ENCODE peak calls at places on chromosomes 2 and 18, in five cellular contexts. One of them, this sample, is unnamed.

GRCh38 chr2:47594656-47595055 is 188.3 kb upstream of the MSH6 start:
- DNase-seq in right atrium auricular region: no peak
- DNase-seq in HCT116: no peak
- DNase-seq in H1: no peak
- DNase-seq in progenitor cell of endocrine pancreas: no peak
- DNase-seq in this sample: no peak

GRCh38 chr18:46040747-46041104 is 31.3 kb downstream of the PSTPIP2 start:
- DNase-seq in H1: no peak
- DNase-seq in progenitor cell of endocrine pancreas: no peak
- DNase-seq in right atrium auricular region: no peak
- DNase-seq in HCT116: no peak
- DNase-seq in this sample: no peak

GRCh38 chr2:116696223-116696622 is 1118.3 kb upstream of the DDX18 start:
- DNase-seq in right atrium auricular region: no peak
- DNase-seq in progenitor cell of endocrine pancreas: no peak
- DNase-seq in H1: no peak
- DNase-seq in HCT116: no peak
- DNase-seq in this sample: no peak

GRCh38 chr2:234991793-234992192 is 40.0 kb downstream of the SH3BP4 start:
- DNase-seq in progenitor cell of endocrine pancreas: no peak
- DNase-seq in HCT116: no peak
- DNase-seq in right atrium auricular region: no peak
- DNase-seq in H1: no peak
- DNase-seq in this sample: no peak

GRCh38 chr2:99507964-99508818 is 18.4 kb upstream of the REV1 start:
- DNase-seq in progenitor cell of endocrine pancreas: no peak
- DNase-seq in H1: no peak
- DNase-seq in HCT116: no peak
- DNase-seq in right atrium auricular region: no peak
- DNase-seq in this sample: no peak

GRCh38 chr18:5068856-5069255 is 128.2 kb downstream of the AKAIN1 start:
- DNase-seq in HCT116: no peak
- DNase-seq in H1: no peak
- DNase-seq in right atrium auricular region: no peak
- DNase-seq in progenitor cell of endocrine pancreas: no peak
- DNase-seq in this sample: no peak

GRCh38 chr2:185128331-185128730 is 530.0 kb downstream of the ZNF804A start:
- DNase-seq in HCT116: no peak
- DNase-seq in right atrium auricular region: no peak
- DNase-seq in H1: no peak
- DNase-seq in progenitor cell of endocrine pancreas: no peak
- DNase-seq in this sample: no peak

GRCh38 chr2:230879271-230879882 is 14.6 kb downstream of the ITM2C start:
- DNase-seq in H1: no peak
- DNase-seq in progenitor cell of endocrine pancreas: no peak
- DNase-seq in right atrium auricular region: no peak
- DNase-seq in HCT116: no peak
- DNase-seq in this sample: no peak

GRCh38 chr2:45123521-45124191 is 114.4 kb upstream of the SIX2 start:
- DNase-seq in H1: no peak
- DNase-seq in HCT116: no peak
- DNase-seq in progenitor cell of endocrine pancreas: no peak
- DNase-seq in right atrium auricular region: no peak
- DNase-seq in this sample: no peak

GRCh38 chr2:45765847-45766254 is 114.4 kb downstream of the PRKCE start:
- DNase-seq in progenitor cell of endocrine pancreas: no peak
- DNase-seq in right atrium auricular region: no peak
- DNase-seq in H1: no peak
- DNase-seq in HCT116: no peak
- DNase-seq in this sample: no peak

GRCh38 chr18:22226801-22227200 is 57.4 kb downstream of the GATA6 start:
- DNase-seq in right atrium auricular region: no peak
- DNase-seq in progenitor cell of endocrine pancreas: no peak
- DNase-seq in H1: no peak
- DNase-seq in HCT116: no peak
- DNase-seq in this sample: no peak

GRCh38 chr18:50460691-50461090 is 85.8 kb downstream of the SKA1 start:
- DNase-seq in right atrium auricular region: no peak
- DNase-seq in HCT116: no peak
- DNase-seq in H1: no peak
- DNase-seq in progenitor cell of endocrine pancreas: no peak
- DNase-seq in this sample: no peak

GRCh38 chr18:64090876-64091275 is 58.0 kb downstream of the LINC00305 start:
- DNase-seq in H1: no peak
- DNase-seq in HCT116: no peak
- DNase-seq in progenitor cell of endocrine pancreas: no peak
- DNase-seq in right atrium auricular region: no peak
- DNase-seq in this sample: no peak

GRCh38 chr2:72757177-72757775 is 68.6 kb downstream of the EXOC6B start:
- DNase-seq in HCT116: no peak
- DNase-seq in H1: no peak
- DNase-seq in progenitor cell of endocrine pancreas: no peak
- DNase-seq in right atrium auricular region: no peak
- DNase-seq in this sample: no peak

GRCh38 chr2:96353606-96354095 is 18.1 kb downstream of the NCAPH start:
- DNase-seq in HCT116: no peak
- DNase-seq in progenitor cell of endocrine pancreas: no peak
- DNase-seq in H1: no peak
- DNase-seq in right atrium auricular region: no peak
- DNase-seq in this sample: no peak

GRCh38 chr2:224987733-224988132 is 54.5 kb downstream of the DOCK10 start:
- DNase-seq in right atrium auricular region: no peak
- DNase-seq in H1: no peak
- DNase-seq in progenitor cell of endocrine pancreas: no peak
- DNase-seq in HCT116: no peak
- DNase-seq in this sample: no peak

GRCh38 chr2:238471-239268 is 25.2 kb downstream of the SH3YL1 start:
- DNase-seq in H1: no peak
- DNase-seq in progenitor cell of endocrine pancreas: no peak
- DNase-seq in right atrium auricular region: no peak
- DNase-seq in HCT116: no peak
- DNase-seq in this sample: no peak

GRCh38 chr18:48033770-48034650 is 103.6 kb upstream of the SMAD2 start:
- DNase-seq in H1: no peak
- DNase-seq in HCT116: no peak
- DNase-seq in progenitor cell of endocrine pancreas: no peak
- DNase-seq in right atrium auricular region: no peak
- DNase-seq in this sample: no peak

GRCh38 chr2:239825705-239825979 is 199.5 kb downstream of the NDUFA10 start:
- DNase-seq in progenitor cell of endocrine pancreas: peak
- DNase-seq in right atrium auricular region: no peak
- DNase-seq in H1: no peak
- DNase-seq in HCT116: no peak
- DNase-seq in this sample: no peak

GRCh38 chr2:239826376-239826775 is 198.8 kb downstream of the NDUFA10 start:
- DNase-seq in H1: no peak
- DNase-seq in HCT116: no peak
- DNase-seq in progenitor cell of endocrine pancreas: no peak
- DNase-seq in right atrium auricular region: peak
- DNase-seq in this sample: no peak

GRCh38 chr2:239824866-239825704 is 200.1 kb downstream of the NDUFA10 start:
- DNase-seq in right atrium auricular region: peak
- DNase-seq in HCT116: no peak
- DNase-seq in H1: no peak
- DNase-seq in progenitor cell of endocrine pancreas: peak
- DNase-seq in this sample: peak

GRCh38 chr2:239822146-239822945 is 202.8 kb downstream of the NDUFA10 start:
- DNase-seq in progenitor cell of endocrine pancreas: peak
- DNase-seq in H1: no peak
- DNase-seq in HCT116: no peak
- DNase-seq in right atrium auricular region: peak
- DNase-seq in this sample: peak

GRCh38 chr2:239824051-239824694 is 201.0 kb downstream of the NDUFA10 start:
- DNase-seq in progenitor cell of endocrine pancreas: peak
- DNase-seq in right atrium auricular region: peak
- DNase-seq in H1: peak
- DNase-seq in HCT116: peak
- DNase-seq in this sample: peak
- TF ChIP-seq CTCF in progenitor cell of endocrine pancreas: peak
- TF ChIP-seq CTCF in right atrium auricular region: no peak
- TF ChIP-seq CTCF in H1: peak
- TF ChIP-seq CTCF in HCT116: peak
- TF ChIP-seq CTCF in this sample: no peak

GRCh38 chr2:218659988-218660358 is 490 bp downstream of the BCS1L start:
- DNase-seq in HCT116: no peak
- DNase-seq in right atrium auricular region: no peak
- DNase-seq in progenitor cell of endocrine pancreas: no peak
- DNase-seq in H1: no peak
- DNase-seq in this sample: no peak

GRCh38 chr2:218659258-218659987 is at the start of the genes BCS1L and ZNF142:
- DNase-seq in right atrium auricular region: peak
- DNase-seq in H1: peak
- DNase-seq in HCT116: peak
- DNase-seq in progenitor cell of endocrine pancreas: peak
- DNase-seq in this sample: no peak

GRCh38 chr2:218662377-218662776 is 2.9 kb downstream of the BCS1L start:
- DNase-seq in progenitor cell of endocrine pancreas: no peak
- DNase-seq in H1: no peak
- DNase-seq in right atrium auricular region: no peak
- DNase-seq in HCT116: no peak
- DNase-seq in this sample: no peak

GRCh38 chr2:218655751-218656150 is 3.7 kb downstream of the ZNF142 start:
- DNase-seq in HCT116: no peak
- DNase-seq in H1: no peak
- DNase-seq in progenitor cell of endocrine pancreas: no peak
- DNase-seq in right atrium auricular region: no peak
- DNase-seq in this sample: no peak

DNA sequence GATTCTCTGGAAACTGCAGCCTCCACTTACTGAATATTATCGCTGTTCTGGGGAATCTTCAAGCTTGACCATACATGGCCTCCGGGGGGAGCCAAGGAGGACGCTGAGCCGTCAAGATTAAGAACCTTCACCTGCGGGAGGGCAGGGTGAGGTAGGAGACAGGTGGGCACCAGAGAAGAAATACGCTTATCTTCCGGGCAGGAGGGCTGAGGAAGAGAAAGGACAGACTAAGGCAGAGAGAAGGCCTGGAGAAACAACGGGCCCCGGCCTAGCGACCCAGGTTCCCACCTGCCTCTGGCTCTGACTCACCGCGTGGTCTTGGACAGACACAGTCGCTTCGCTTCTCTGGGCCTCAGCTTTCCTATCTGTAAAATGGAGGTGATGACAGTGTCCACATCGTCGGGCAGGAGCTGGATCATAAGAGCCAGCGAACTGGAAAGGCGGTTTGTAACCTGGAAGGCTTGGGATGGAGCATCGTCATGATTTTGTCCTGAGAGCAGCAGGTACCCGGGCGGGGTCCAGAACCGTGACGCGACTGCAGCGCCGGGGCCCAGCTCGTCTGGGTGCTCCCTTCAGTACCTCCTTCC is 659 bp downstream of the ZNF142 start:
- DNase-seq in right atrium auricular region: no peak
- DNase-seq in HCT116: peak
- DNase-seq in progenitor cell of endocrine pancreas: no peak
- DNase-seq in H1: no peak
- DNase-seq in this sample: no peak
- TF ChIP-seq CTCF in right atrium auricular region: no peak
- TF ChIP-seq CTCF in HCT116: peak
- TF ChIP-seq CTCF in progenitor cell of endocrine pancreas: peak
- TF ChIP-seq CTCF in H1: peak
- TF ChIP-seq CTCF in this sample: no peak

DNA sequence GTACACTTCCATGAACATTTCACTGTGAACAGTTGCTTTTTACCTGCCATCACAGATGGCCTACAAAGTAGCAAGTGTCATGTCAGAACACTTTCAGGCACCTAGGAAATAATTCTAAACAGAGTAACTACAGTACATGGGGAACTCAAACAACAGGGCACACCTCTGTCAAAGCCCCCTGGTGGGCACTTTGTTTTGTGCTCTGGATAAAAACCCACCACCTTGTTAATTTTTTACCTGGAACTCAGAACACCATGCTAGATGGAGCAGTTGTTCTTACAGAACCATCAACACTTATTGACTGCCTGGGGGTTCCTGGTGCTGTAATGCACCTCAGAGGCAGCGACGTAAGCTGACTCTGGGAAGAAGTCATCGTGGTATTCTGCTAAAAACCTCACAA is 2.3 kb downstream of the MSL3B start:
- DNase-seq in right atrium auricular region: no peak
- DNase-seq in progenitor cell of endocrine pancreas: no peak
- DNase-seq in H1: no peak
- DNase-seq in HCT116: no peak
- DNase-seq in this sample: no peak
- TF ChIP-seq CTCF in right atrium auricular region: no peak
- TF ChIP-seq CTCF in progenitor cell of endocrine pancreas: peak
- TF ChIP-seq CTCF in H1: peak
- TF ChIP-seq CTCF in HCT116: no peak
- TF ChIP-seq CTCF in this sample: no peak

GRCh38 chr2:19854596-19855235 is 47.1 kb downstream of the TTC32 start:
- DNase-seq in H1: no peak
- DNase-seq in progenitor cell of endocrine pancreas: no peak
- DNase-seq in HCT116: no peak
- DNase-seq in right atrium auricular region: no peak
- DNase-seq in this sample: no peak

GRCh38 chr2:19857806-19858205 is 44.0 kb downstream of the TTC32 start:
- DNase-seq in H1: no peak
- DNase-seq in right atrium auricular region: no peak
- DNase-seq in progenitor cell of endocrine pancreas: no peak
- DNase-seq in HCT116: no peak
- DNase-seq in this sample: no peak

GRCh38 chr2:19859565-19859964 is 42.2 kb downstream of the TTC32 start:
- DNase-seq in progenitor cell of endocrine pancreas: no peak
- DNase-seq in HCT116: no peak
- DNase-seq in H1: no peak
- DNase-seq in right atrium auricular region: no peak
- DNase-seq in this sample: no peak

GRCh38 chr2:19857100-19857499 is 44.7 kb downstream of the TTC32 start:
- DNase-seq in progenitor cell of endocrine pancreas: no peak
- DNase-seq in HCT116: no peak
- DNase-seq in right atrium auricular region: no peak
- DNase-seq in H1: no peak
- DNase-seq in this sample: no peak

DNA sequence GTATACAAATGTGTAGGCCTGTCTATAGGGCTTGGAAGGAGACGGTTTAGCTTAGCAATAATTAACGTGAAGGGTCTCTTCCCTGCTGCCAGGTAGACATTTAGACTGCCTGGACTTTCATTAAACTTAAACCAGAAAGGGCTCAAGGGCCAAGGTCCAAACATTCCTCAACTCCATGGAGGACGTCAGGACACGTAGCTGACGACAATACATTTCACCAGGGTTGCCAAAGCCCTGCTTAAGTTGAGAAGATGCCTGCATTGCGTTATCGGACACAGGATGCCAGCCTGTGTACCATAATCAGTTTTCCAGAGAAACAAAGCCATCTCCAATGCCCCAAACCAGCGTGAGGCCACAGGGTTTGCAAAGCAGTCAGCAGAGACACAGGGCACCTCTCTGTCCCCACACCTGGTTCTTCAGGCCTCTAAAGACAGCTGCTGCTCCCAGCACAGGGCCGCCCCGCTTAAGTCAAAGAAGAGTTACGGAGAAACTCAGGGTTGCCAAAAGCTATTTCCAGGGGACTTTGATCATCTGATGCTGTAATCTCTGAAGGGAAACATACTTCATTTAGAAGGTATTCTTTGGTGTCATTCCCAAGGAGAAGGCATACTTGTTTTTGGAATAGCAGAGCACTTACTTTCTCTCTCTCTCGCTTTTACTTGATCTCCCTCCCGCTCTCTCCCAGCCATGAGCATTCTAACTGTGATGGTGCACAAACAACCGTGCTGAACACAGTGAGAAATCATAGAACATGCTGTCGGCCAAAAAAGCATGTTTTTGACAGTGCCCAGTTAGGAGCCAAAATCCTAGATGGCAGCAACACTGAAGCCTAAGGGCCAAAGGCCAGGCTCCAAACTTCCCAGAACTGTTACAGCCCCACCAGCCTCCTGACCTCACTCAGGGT is 46.0 kb downstream of the TTC32 start:
- DNase-seq in right atrium auricular region: no peak
- DNase-seq in progenitor cell of endocrine pancreas: no peak
- DNase-seq in HCT116: no peak
- DNase-seq in H1: no peak
- DNase-seq in this sample: no peak
- TF ChIP-seq CTCF in right atrium auricular region: no peak
- TF ChIP-seq CTCF in progenitor cell of endocrine pancreas: no peak
- TF ChIP-seq CTCF in HCT116: no peak
- TF ChIP-seq CTCF in H1: no peak
- TF ChIP-seq CTCF in this sample: no peak

This sample was measured in vagina.